ENCODE peak calls at places on chromosome 11, in ten cellular contexts. One of them, this sample, is unnamed.

GRCh38 chr11:93967258-93967657 is 53.9 kb upstream of the HEPHL1 start:
- DNase-seq in EL: no peak
- DNase-seq in activated CD8-positive, alpha-beta memory T cell treated with anti-CD3 and anti-CD28 coated beads, Interleukin-2, amount 10 ng/mL, durations not matched to agents 7 days and 5 days: no peak
- DNase-seq in ureter: no peak
- DNase-seq in iPS-NIHi11: no peak
- DNase-seq in stromal cell of bone marrow: no peak
- DNase-seq in KBM-7: no peak
- DNase-seq in nephron progenitor cell: no peak
- DNase-seq in NCI-H1092: no peak
- DNase-seq in cardiac muscle cell: no peak
- DNase-seq in this sample: no peak

GRCh38 chr11:79381036-79381435 is 59.8 kb downstream of the TENM4 start:
- DNase-seq in activated CD8-positive, alpha-beta memory T cell treated with anti-CD3 and anti-CD28 coated beads, Interleukin-2, amount 10 ng/mL, durations not matched to agents 7 days and 5 days: no peak
- DNase-seq in KBM-7: no peak
- DNase-seq in iPS-NIHi11: no peak
- DNase-seq in nephron progenitor cell: no peak
- DNase-seq in NCI-H1092: no peak
- DNase-seq in EL: no peak
- DNase-seq in stromal cell of bone marrow: no peak
- DNase-seq in ureter: no peak
- DNase-seq in cardiac muscle cell: no peak
- DNase-seq in this sample: no peak

GRCh38 chr11:86644291-86644690 is 28.1 kb downstream of the ME3 start:
- DNase-seq in NCI-H1092: no peak
- DNase-seq in iPS-NIHi11: no peak
- DNase-seq in cardiac muscle cell: peak; percentile 79
- DNase-seq in nephron progenitor cell: no peak
- DNase-seq in ureter: no peak
- DNase-seq in activated CD8-positive, alpha-beta memory T cell treated with anti-CD3 and anti-CD28 coated beads, Interleukin-2, amount 10 ng/mL, durations not matched to agents 7 days and 5 days: no peak
- DNase-seq in KBM-7: no peak
- DNase-seq in stromal cell of bone marrow: peak; percentile 52
- DNase-seq in EL: peak; percentile 84
- DNase-seq in this sample: no peak

GRCh38 chr11:4607782-4608666 is at the start of gene TRIM68:
- DNase-seq in cardiac muscle cell: peak; percentile 98
- DNase-seq in stromal cell of bone marrow: peak; percentile 95
- DNase-seq in KBM-7: peak; percentile 96
- DNase-seq in activated CD8-positive, alpha-beta memory T cell treated with anti-CD3 and anti-CD28 coated beads, Interleukin-2, amount 10 ng/mL, durations not matched to agents 7 days and 5 days: peak; percentile 97
- DNase-seq in ureter: peak; percentile 97
- DNase-seq in NCI-H1092: peak; percentile 78
- DNase-seq in nephron progenitor cell: peak; percentile 90
- DNase-seq in EL: peak; percentile 97
- DNase-seq in iPS-NIHi11: peak; percentile 97
- DNase-seq in this sample: peak; percentile 99

GRCh38 chr11:80980221-80980620 is 1539.4 kb upstream of the TENM4 start:
- DNase-seq in nephron progenitor cell: no peak
- DNase-seq in KBM-7: no peak
- DNase-seq in EL: no peak
- DNase-seq in NCI-H1092: no peak
- DNase-seq in iPS-NIHi11: no peak
- DNase-seq in stromal cell of bone marrow: peak; percentile 4
- DNase-seq in cardiac muscle cell: no peak
- DNase-seq in activated CD8-positive, alpha-beta memory T cell treated with anti-CD3 and anti-CD28 coated beads, Interleukin-2, amount 10 ng/mL, durations not matched to agents 7 days and 5 days: no peak
- DNase-seq in ureter: no peak
- DNase-seq in this sample: no peak

GRCh38 chr11:71451596-71452353 is 1.2 kb upstream of the NADSYN1 start:
- DNase-seq in NCI-H1092: no peak
- DNase-seq in activated CD8-positive, alpha-beta memory T cell treated with anti-CD3 and anti-CD28 coated beads, Interleukin-2, amount 10 ng/mL, durations not matched to agents 7 days and 5 days: no peak
- DNase-seq in KBM-7: no peak
- DNase-seq in cardiac muscle cell: no peak
- DNase-seq in ureter: no peak
- DNase-seq in stromal cell of bone marrow: no peak
- DNase-seq in iPS-NIHi11: no peak
- DNase-seq in EL: no peak
- DNase-seq in nephron progenitor cell: peak; percentile 29
- DNase-seq in this sample: no peak

GRCh38 chr11:83124631-83125424 is 32.1 kb upstream of the PCF11 start:
- DNase-seq in EL: no peak
- DNase-seq in stromal cell of bone marrow: no peak
- DNase-seq in KBM-7: no peak
- DNase-seq in nephron progenitor cell: no peak
- DNase-seq in cardiac muscle cell: no peak
- DNase-seq in activated CD8-positive, alpha-beta memory T cell treated with anti-CD3 and anti-CD28 coated beads, Interleukin-2, amount 10 ng/mL, durations not matched to agents 7 days and 5 days: no peak
- DNase-seq in NCI-H1092: no peak
- DNase-seq in ureter: no peak
- DNase-seq in iPS-NIHi11: no peak
- DNase-seq in this sample: no peak

GRCh38 chr11:57476223-57476882 is 16.0 kb downstream of the RTN4RL2 start:
- DNase-seq in KBM-7: no peak
- DNase-seq in cardiac muscle cell: no peak
- DNase-seq in nephron progenitor cell: peak; percentile 63
- DNase-seq in NCI-H1092: no peak
- DNase-seq in stromal cell of bone marrow: no peak
- DNase-seq in activated CD8-positive, alpha-beta memory T cell treated with anti-CD3 and anti-CD28 coated beads, Interleukin-2, amount 10 ng/mL, durations not matched to agents 7 days and 5 days: peak; percentile 57
- DNase-seq in ureter: no peak
- DNase-seq in EL: no peak
- DNase-seq in iPS-NIHi11: peak; percentile 68
- DNase-seq in this sample: no peak

GRCh38 chr11:65801153-65801987 is 14.5 kb downstream of the OVOL1 start:
- DNase-seq in stromal cell of bone marrow: no peak
- DNase-seq in activated CD8-positive, alpha-beta memory T cell treated with anti-CD3 and anti-CD28 coated beads, Interleukin-2, amount 10 ng/mL, durations not matched to agents 7 days and 5 days: no peak
- DNase-seq in EL: no peak
- DNase-seq in nephron progenitor cell: no peak
- DNase-seq in NCI-H1092: no peak
- DNase-seq in iPS-NIHi11: no peak
- DNase-seq in KBM-7: no peak
- DNase-seq in ureter: peak; percentile 39
- DNase-seq in cardiac muscle cell: no peak
- DNase-seq in this sample: no peak

This sample was measured in osteocyte.